ENCODE peak calls at places on chromosomes 3 and 15, in five cellular contexts. U, L, N, Z and X are unnamed samples. For H3K9me3 and H3K4me1, the result is how much of the 10 kb centered on the place peaks cover.

GRCh38 chr3:98824256-98824655 is 61.1 kb downstream of the ST3GAL6 start:
- DNase-seq in L (no peak), N (no peak), U (no peak), Z (no peak), X (no peak)

GRCh38 chr15:74854453-74854852 is 11.5 kb upstream of the ULK3 start:
- DNase-seq in Z (no peak), U (no peak), L (no peak), N (no peak), X (no peak)

GRCh38 chr15:101451192-101451799 is 38.2 kb downstream of the PCSK6 start:
- DNase-seq in U (no peak), N (peak), Z (no peak), L (no peak), X (no peak)

GRCh38 chr15:67458449-67458848 is 62.5 kb upstream of the C15orf61 start:
- DNase-seq in L (no peak), Z (no peak), U (no peak), N (peak), X (no peak)

GRCh38 chr15:84715442-84716035 is 400 bp downstream of the SEC11A start:
- DNase-seq in Z (peak), U (peak), L (peak), N (peak), X (no peak)

GRCh38 chr15:77851696-77852095 is 219.0 kb upstream of the LINGO1 start:
- DNase-seq in L (no peak), N (no peak), Z (no peak), U (no peak), X (no peak)

GRCh38 chr3:151316267-151316991 is at the start of gene GPR87:
- DNase-seq in N (peak), U (no peak), L (no peak), Z (no peak), X (no peak)

GRCh38 chr3:160448845-160449659 is 534 bp downstream of the TRIM59 start:
- DNase-seq in Z (no peak), N (peak), L (no peak), U (peak), X (no peak)

GRCh38 chr15:26712350-26712749 is 60.5 kb downstream of the GABRB3 start:
- DNase-seq in Z (no peak), N (no peak), U (no peak), L (no peak), X (no peak)
- H3K9me3 ChIP-seq in Z (under half), N (under half), U (under half), L (under half), X (under half)

DNA sequence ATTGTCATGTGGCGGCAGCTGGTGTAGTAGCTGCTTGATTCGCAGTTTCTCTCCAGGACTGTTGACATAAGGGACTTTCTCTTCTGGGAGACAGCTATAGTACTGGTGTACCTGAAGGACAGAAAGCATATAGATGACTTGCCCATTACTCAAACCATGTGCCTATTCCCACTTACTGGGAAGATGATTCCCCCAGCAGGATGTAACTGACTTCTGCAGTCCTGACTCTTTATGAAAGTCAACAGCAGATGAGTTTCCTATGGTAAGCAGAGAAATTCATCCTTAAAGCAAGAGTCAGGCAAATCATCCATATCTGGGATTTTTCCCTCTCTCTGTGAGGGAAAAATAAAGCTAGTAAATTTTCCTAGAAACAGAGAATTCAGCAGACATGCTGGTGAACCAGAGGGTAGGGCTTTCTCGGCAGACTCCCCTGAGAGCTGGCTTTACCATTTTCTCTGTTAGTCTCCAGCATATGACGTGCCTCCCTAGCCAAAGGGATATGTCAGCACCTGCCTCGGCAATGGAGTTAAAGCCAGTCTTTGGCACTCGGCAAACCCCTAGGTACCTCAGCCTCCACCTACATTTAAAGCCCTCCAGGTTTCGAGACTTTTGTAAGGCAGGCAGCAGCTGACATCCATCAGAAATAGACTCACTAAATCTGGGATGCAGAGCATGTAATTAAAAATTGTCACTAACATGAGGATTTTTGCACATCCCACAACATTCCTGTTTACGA is 62.1 kb downstream of the PRICKLE2 start:
- DNase-seq in Z (no peak), U (no peak), L (no peak), N (no peak), X (no peak)
- H3K4me1 ChIP-seq in Z (under half), U (under half), L (under half), N (under half), X (under half)

GRCh38 chr15:95160316-95160715 is 929.0 kb downstream of the MCTP2 start:
- DNase-seq in N (no peak), U (no peak), Z (no peak), L (no peak), X (no peak)
- H3K9me3 ChIP-seq in N (under half), U (under half), Z (under half), L (under half), X (under half)

GRCh38 chr15:92167413-92167950 is 226.2 kb upstream of the ST8SIA2 start:
- DNase-seq in U (no peak), L (no peak), N (no peak), Z (no peak), X (no peak)
- H3K4me1 ChIP-seq in U (under half), L (under half), N (under half), Z (under half), X (under half)

GRCh38 chr15:27238209-27238608 is 267.2 kb downstream of the GABRG3 start:
- DNase-seq in L (no peak), Z (no peak), N (no peak), U (peak), X (no peak)
- H3K9me3 ChIP-seq in L (under half), Z (under half), N (under half), U (under half), X (under half)

DNA sequence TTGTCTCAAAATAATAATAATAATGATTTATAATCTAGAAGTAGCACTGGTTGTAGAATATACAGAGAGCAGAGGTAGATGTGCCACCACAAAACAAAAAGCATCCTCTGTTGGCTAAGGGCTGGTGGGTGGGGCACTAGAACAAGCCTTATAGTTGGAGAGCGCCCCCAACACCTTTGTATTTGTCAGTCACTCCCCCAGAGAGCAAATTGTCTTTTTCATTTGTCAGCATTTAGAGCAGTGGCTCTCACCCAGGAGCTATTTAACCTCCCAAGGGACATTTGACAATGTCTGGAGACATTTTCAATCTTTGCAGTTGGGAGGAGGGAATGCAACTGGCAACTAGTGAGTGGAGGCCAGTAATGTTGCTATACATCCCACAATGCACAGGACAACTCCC is 6.3 kb downstream of the KAT2B start:
- DNase-seq in Z (no peak), L (no peak), N (no peak), U (no peak), X (no peak)
- H3K4me1 ChIP-seq in Z (under half), L (half or more), N (under half), U (under half), X (under half)

GRCh38 chr15:86491118-86491517 is 411.4 kb downstream of the AGBL1 start:
- DNase-seq in L (no peak), Z (no peak), U (no peak), N (no peak), X (no peak)

GRCh38 chr15:86489992-86490391 is 410.3 kb downstream of the AGBL1 start:
- DNase-seq in U (no peak), N (no peak), Z (no peak), L (no peak), X (no peak)

GRCh38 chr15:86493884-86494283 is 414.2 kb downstream of the AGBL1 start:
- DNase-seq in Z (no peak), L (no peak), N (no peak), U (no peak), X (no peak)

DNA sequence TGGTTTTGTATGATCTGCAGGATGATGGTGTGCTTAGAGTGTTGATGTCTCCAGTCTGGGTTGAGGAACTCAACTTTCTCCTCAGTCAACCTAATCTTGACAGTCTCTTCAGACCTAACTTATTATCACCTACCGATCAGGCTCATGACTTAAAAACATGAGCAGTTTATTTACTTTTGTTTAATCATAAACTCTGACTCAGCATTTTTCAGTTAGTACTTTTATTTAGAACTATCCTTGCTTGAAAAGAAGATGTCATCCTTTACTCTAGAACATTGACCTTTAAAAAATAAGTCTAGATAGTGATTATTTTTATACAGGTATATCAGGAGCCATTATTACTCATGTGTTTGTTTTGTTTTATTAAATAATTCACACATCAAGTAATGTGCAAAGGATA is 414.8 kb downstream of the AGBL1 start:
- DNase-seq in N (no peak), U (no peak), L (no peak), Z (no peak), X (no peak)
- H3K9me3 ChIP-seq in N (under half), U (under half), L (under half), Z (under half), X (under half)

GRCh38 chr3:112132975-112133448 is at the start of gene GCSAM:
- DNase-seq in N (no peak), L (peak), U (no peak), Z (peak), X (no peak)
- H3K4me1 ChIP-seq in N (under half), L (half or more), U (under half), Z (under half), X (under half)

GRCh38 chr15:25092661-25093060 is 137.9 kb downstream of the SNRPN start:
- DNase-seq in U (no peak), Z (no peak), N (peak), L (no peak), X (no peak)
- H3K9me3 ChIP-seq in U (under half), Z (half or more), N (under half), L (under half), X (under half)